ENCODE peak calls at places on chromosomes 3 and 15, in four cellular contexts. One of them, this sample, is unnamed.

GRCh38 chr15:98419173-98419814 is 229.0 kb upstream of the IGF1R start:
- DNase-seq in astrocyte of the spinal cord: no peak
- DNase-seq in effector CD4-positive, alpha-beta T cell: no peak
- DNase-seq in activated CD4-positive, CD25-positive, alpha-beta regulatory T cell treated with anti-CD3 and anti-CD28 coated beads, Interleukin-2, amount 50 U/mL, for 72 hours: no peak
- DNase-seq in this sample: no peak

GRCh38 chr15:62875626-62876021 is 166.9 kb upstream of the TPM1 start:
- DNase-seq in astrocyte of the spinal cord: no peak
- DNase-seq in effector CD4-positive, alpha-beta T cell: no peak
- DNase-seq in activated CD4-positive, CD25-positive, alpha-beta regulatory T cell treated with anti-CD3 and anti-CD28 coated beads, Interleukin-2, amount 50 U/mL, for 72 hours: no peak
- DNase-seq in this sample: no peak

GRCh38 chr3:136728918-136729317 is 23.3 kb downstream of the STAG1 start:
- DNase-seq in astrocyte of the spinal cord: peak; percentile 82
- DNase-seq in effector CD4-positive, alpha-beta T cell: no peak
- DNase-seq in activated CD4-positive, CD25-positive, alpha-beta regulatory T cell treated with anti-CD3 and anti-CD28 coated beads, Interleukin-2, amount 50 U/mL, for 72 hours: no peak
- DNase-seq in this sample: no peak

GRCh38 chr15:101570238-101570637 is 80.7 kb upstream of the PCSK6 start:
- DNase-seq in astrocyte of the spinal cord: no peak
- DNase-seq in effector CD4-positive, alpha-beta T cell: no peak
- DNase-seq in activated CD4-positive, CD25-positive, alpha-beta regulatory T cell treated with anti-CD3 and anti-CD28 coated beads, Interleukin-2, amount 50 U/mL, for 72 hours: no peak
- DNase-seq in this sample: no peak

GRCh38 chr3:159787794-159788205 is 200.8 kb upstream of the IL12A start:
- DNase-seq in astrocyte of the spinal cord: peak; percentile 78
- DNase-seq in effector CD4-positive, alpha-beta T cell: no peak
- DNase-seq in activated CD4-positive, CD25-positive, alpha-beta regulatory T cell treated with anti-CD3 and anti-CD28 coated beads, Interleukin-2, amount 50 U/mL, for 72 hours: no peak
- DNase-seq in this sample: no peak

GRCh38 chr15:100784493-100785180 is 95.0 kb upstream of the ALDH1A3 start:
- DNase-seq in astrocyte of the spinal cord: no peak
- DNase-seq in effector CD4-positive, alpha-beta T cell: no peak
- DNase-seq in activated CD4-positive, CD25-positive, alpha-beta regulatory T cell treated with anti-CD3 and anti-CD28 coated beads, Interleukin-2, amount 50 U/mL, for 72 hours: no peak
- DNase-seq in this sample: no peak

GRCh38 chr3:71360694-71361093 is 222.8 kb downstream of the FOXP1 start:
- DNase-seq in astrocyte of the spinal cord: no peak
- DNase-seq in effector CD4-positive, alpha-beta T cell: no peak
- DNase-seq in activated CD4-positive, CD25-positive, alpha-beta regulatory T cell treated with anti-CD3 and anti-CD28 coated beads, Interleukin-2, amount 50 U/mL, for 72 hours: no peak
- DNase-seq in this sample: no peak

GRCh38 chr3:193743702-193744047 is 150.7 kb downstream of the OPA1 start:
- DNase-seq in astrocyte of the spinal cord: no peak
- DNase-seq in effector CD4-positive, alpha-beta T cell: no peak
- DNase-seq in activated CD4-positive, CD25-positive, alpha-beta regulatory T cell treated with anti-CD3 and anti-CD28 coated beads, Interleukin-2, amount 50 U/mL, for 72 hours: no peak
- DNase-seq in this sample: no peak

GRCh38 chr3:51896607-51897305 is 6.4 kb downstream of the IQCF1 start:
- DNase-seq in astrocyte of the spinal cord: no peak
- DNase-seq in effector CD4-positive, alpha-beta T cell: no peak
- DNase-seq in activated CD4-positive, CD25-positive, alpha-beta regulatory T cell treated with anti-CD3 and anti-CD28 coated beads, Interleukin-2, amount 50 U/mL, for 72 hours: no peak
- DNase-seq in this sample: no peak

GRCh38 chr3:54243262-54243931 is 121.0 kb downstream of the CACNA2D3 start:
- DNase-seq in astrocyte of the spinal cord: no peak
- DNase-seq in effector CD4-positive, alpha-beta T cell: no peak
- DNase-seq in activated CD4-positive, CD25-positive, alpha-beta regulatory T cell treated with anti-CD3 and anti-CD28 coated beads, Interleukin-2, amount 50 U/mL, for 72 hours: no peak
- DNase-seq in this sample: no peak

GRCh38 chr3:27253831-27254230 is 115.4 kb downstream of the NEK10 start:
- DNase-seq in astrocyte of the spinal cord: peak; percentile 64
- DNase-seq in effector CD4-positive, alpha-beta T cell: no peak
- DNase-seq in activated CD4-positive, CD25-positive, alpha-beta regulatory T cell treated with anti-CD3 and anti-CD28 coated beads, Interleukin-2, amount 50 U/mL, for 72 hours: no peak
- DNase-seq in this sample: no peak

GRCh38 chr3:51860703-51861665 is at the start of gene IQCF2:
- DNase-seq in astrocyte of the spinal cord: no peak
- DNase-seq in effector CD4-positive, alpha-beta T cell: no peak
- DNase-seq in activated CD4-positive, CD25-positive, alpha-beta regulatory T cell treated with anti-CD3 and anti-CD28 coated beads, Interleukin-2, amount 50 U/mL, for 72 hours: no peak
- DNase-seq in this sample: no peak